ENCODE peak calls at places on chromosomes 3 and 15, in five cellular contexts. F is effector memory CD4-positive, alpha-beta T cell; U is fibroblast of mammary gland; S is neural progenitor cell; X is H7. Q is an unnamed sample.

GRCh38 chr3:100261481-100261903 is 700 bp downstream of the TBC1D23 start:
- DNase-seq in F (no peak), S (no peak), U (no peak), X (peak; percentile 10), Q (no peak)

GRCh38 chr3:119794971-119795612 is 13.2 kb downstream of the NR1I2 start:
- DNase-seq in S (peak; percentile 87), X (peak; percentile 78), F (no peak), U (peak; percentile 15), Q (peak; percentile 31)

GRCh38 chr3:128066111-128066510 is 13.9 kb downstream of the SEC61A1 start:
- DNase-seq in X (no peak), U (peak; percentile 46), F (no peak), S (no peak), Q (no peak)

GRCh38 chr15:65355983-65356353 is 21.8 kb downstream of the IGDCC3 start:
- DNase-seq in S (peak; percentile 81), F (no peak), X (peak; percentile 62), U (no peak), Q (no peak)

GRCh38 chr15:37015025-37015424 is 85.3 kb downstream of the MEIS2 start:
- DNase-seq in X (no peak), S (no peak), F (no peak), U (peak; percentile 88), Q (peak; percentile 89)

GRCh38 chr15:32717290-32718081 is at the start of gene GREM1:
- DNase-seq in X (peak; percentile 91), F (no peak), S (peak; percentile 90), U (no peak), Q (no peak)

GRCh38 chr3:78645628-78646310 is 1122.0 kb downstream of the ROBO1 start:
- DNase-seq in F (no peak), U (peak; percentile 84), S (peak; percentile 73), X (peak; percentile 10), Q (peak; percentile 89)

GRCh38 chr15:70062321-70062956 is 35.3 kb downstream of the TLE3 start:
- DNase-seq in S (peak; percentile 48), F (no peak), U (peak; percentile 95), X (no peak), Q (peak; percentile 21)

GRCh38 chr3:64359735-64360134 is 134.5 kb upstream of the PRICKLE2 start:
- DNase-seq in S (no peak), F (no peak), X (no peak), U (no peak), Q (no peak)

GRCh38 chr3:16821053-16821452 is 63.7 kb upstream of the PLCL2 start:
- DNase-seq in S (no peak), X (no peak), F (no peak), U (no peak), Q (no peak)

GRCh38 chr15:94042163-94042954 is 189.0 kb upstream of the MCTP2 start:
- DNase-seq in S (no peak), X (no peak), F (no peak), U (peak; percentile 79), Q (no peak)

GRCh38 chr3:189455009-189455408 is 176.2 kb upstream of the TP63 start:
- DNase-seq in U (no peak), S (no peak), F (no peak), X (no peak), Q (peak; percentile 60)

GRCh38 chr3:142009029-142009428 is 132.6 kb downstream of the ATP1B3 start:
- DNase-seq in U (no peak), F (no peak), X (no peak), S (no peak), Q (no peak)

GRCh38 chr3:129314757-129315385 is 36.2 kb downstream of the HMCES start:
- DNase-seq in S (peak; percentile 97), X (peak; percentile 98), U (peak; percentile 93), F (peak; percentile 30), Q (peak; percentile 71)

GRCh38 chr3:37250435-37250834 is 76.1 kb upstream of the LRRFIP2 start:
- DNase-seq in S (no peak), X (no peak), U (no peak), F (no peak), Q (no peak)

GRCh38 chr15:70519004-70519365 is 244.4 kb downstream of the UACA start:
- DNase-seq in F (no peak), X (no peak), S (no peak), U (no peak), Q (no peak)

GRCh38 chr3:57570051-57570450 is 14.0 kb downstream of the PDE12 start:
- DNase-seq in S (no peak), X (no peak), U (no peak), F (no peak), Q (no peak)

GRCh38 chr3:176505878-176506621 is 691.2 kb downstream of the TBL1XR1 start:
- DNase-seq in S (peak; percentile 42), U (no peak), F (no peak), X (peak; percentile 38), Q (no peak)

GRCh38 chr15:85335193-85335939 is 45.0 kb upstream of the AKAP13 start:
- DNase-seq in F (no peak), X (no peak), S (no peak), U (no peak), Q (no peak)

DNA sequence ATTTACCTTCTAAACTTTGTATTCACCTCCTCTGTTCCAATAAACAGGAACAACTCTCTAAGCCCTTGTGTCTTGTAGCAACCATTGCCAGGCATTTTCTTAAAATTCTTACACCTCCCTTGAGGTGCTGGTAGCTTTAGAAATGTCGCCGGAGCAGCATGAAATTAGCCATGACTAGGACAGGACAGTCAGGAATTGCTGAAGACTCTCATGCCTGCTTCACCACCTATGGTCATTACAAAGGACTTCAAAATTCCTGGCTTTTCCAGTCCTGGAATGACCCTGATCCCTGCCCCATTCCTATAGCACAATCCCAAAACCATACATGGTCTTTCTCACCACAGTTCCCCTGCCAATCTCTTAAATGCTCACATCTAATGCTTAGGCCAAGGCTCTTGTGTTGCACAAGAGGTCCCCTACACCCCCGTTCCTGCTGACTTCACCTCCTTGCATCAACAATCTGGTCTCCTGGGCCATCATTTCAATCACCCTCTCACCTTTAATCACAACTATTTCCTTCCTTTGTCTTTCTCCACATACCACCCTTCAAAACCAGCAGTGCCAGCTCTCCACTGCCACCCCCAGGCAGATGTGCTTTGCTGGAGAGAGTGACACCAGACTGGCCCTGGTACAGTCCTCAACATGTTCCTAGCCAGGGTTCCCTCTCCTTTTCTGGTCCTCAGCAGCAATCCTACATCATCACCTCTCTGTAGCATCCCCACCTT is 113.2 kb upstream of the TJP1 start:
- DNase-seq in S (no peak), U (peak; percentile 32), X (peak; percentile 47), F (no peak), Q (peak; percentile 29)
- H3K4me3 ChIP-seq in S (no peak overlapping the region), U (no peak overlapping the region), X (no peak overlapping the region), F (no peak overlapping the region), Q (no peak overlapping the region)

GRCh38 chr15:24772256-24772655 is 96.7 kb downstream of the NPAP1 start:
- DNase-seq in X (peak; percentile 43), F (no peak), U (no peak), S (peak; percentile 67), Q (no peak)

GRCh38 chr15:24761704-24762302 is 86.2 kb downstream of the NPAP1 start:
- DNase-seq in S (no peak), X (no peak), F (no peak), U (peak; percentile 10), Q (peak; percentile 10)

GRCh38 chr15:24763891-24764290 is 88.3 kb downstream of the NPAP1 start:
- DNase-seq in X (no peak), S (no peak), F (no peak), U (no peak), Q (no peak)

GRCh38 chr15:24764375-24765171 is 89.0 kb downstream of the NPAP1 start:
- DNase-seq in X (no peak), U (no peak), S (no peak), F (no peak), Q (no peak)

DNA sequence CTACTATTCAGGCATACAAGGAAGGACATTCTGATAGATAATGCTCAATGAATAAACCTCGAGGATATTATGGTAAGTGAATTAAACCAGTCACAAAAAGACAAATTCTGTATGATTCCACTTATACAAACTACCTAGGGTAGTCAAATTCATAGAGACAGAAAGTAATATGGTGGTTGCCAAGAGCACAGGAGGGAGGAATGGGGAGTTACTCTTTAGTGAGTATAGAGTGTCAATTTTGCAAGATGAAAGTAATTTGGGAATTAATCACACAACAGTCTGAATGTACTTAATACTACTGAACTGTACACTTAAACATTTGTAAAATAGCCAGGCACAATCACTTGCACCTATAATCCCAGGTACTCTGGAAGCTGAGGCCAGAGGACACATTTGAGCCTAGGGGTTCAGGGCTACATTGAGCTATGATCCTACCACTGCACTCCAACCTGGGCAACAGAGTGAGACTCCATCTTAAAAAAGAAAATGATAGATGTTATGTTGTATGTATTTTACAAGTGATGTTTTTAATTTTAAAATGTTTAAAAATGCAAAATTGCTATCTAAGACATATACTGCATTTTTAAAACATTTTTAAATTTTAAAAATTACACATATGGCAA is 91.0 kb downstream of the NPAP1 start:
- DNase-seq in X (no peak), U (no peak), F (no peak), S (no peak), Q (no peak)
- H3K4me3 ChIP-seq in X (no peak overlapping the region), U (no peak overlapping the region), F (no peak overlapping the region), S (no peak overlapping the region), Q (no peak overlapping the region)

DNA sequence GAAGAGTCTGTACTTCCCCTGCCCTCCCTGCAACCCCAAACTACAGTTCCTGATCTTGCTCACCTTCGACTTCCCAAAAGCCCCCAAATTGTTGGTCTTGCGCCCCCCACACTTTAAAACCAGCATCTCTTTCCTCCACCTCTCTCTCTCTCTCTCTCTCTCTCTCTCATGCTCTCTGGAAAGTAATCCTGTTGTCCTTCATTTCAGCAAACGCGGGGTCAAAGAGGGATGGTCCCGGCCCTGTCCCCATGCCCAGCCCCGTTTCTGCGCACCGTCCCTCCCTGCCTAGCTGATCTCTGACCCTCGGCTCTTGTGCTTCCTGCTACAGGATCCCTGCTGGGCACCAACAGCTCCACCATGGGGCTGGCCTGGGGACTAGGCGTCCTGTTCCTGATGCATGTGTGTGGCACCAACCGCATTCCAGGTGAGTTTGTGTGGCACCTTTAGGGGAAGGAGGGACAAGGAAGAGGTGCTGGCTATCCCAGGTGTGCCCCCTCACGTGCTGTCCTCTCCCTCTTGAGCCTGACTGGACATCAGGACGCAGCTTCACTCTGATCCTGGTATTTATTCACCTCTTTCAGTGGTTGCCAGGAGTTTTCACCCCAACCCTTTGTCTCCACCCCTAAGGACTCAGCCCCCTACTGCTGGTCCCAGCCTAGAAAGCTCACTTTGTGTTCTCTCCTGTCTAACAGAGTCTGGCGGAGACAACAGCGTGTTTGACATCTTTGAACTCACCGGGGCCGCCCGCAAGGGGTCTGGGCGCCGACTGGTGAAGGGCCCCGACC is 814 bp downstream of the THBS1 start:
- DNase-seq in F (no peak), S (peak; percentile 66), U (peak; percentile 53), X (peak; percentile 74), Q (peak; percentile 69)
- H3K4me3 ChIP-seq in F (no peak overlapping the region), S (peak overlapping the region; percentile 76), U (peak overlapping the region; percentile 85), X (peak overlapping the region; percentile 70), Q (peak overlapping the region; percentile 55)

GRCh38 chr15:88802250-88802990 is 816 bp upstream of the ACAN start:
- DNase-seq in X (no peak), U (no peak), S (no peak), F (no peak), Q (no peak)
- H3K4me3 ChIP-seq in X (peak overlapping the region; percentile 60), U (no peak overlapping the region), S (peak overlapping the region; percentile 86), F (no peak overlapping the region), Q (no peak overlapping the region)